ENCODE peak calls at places on chromosomes 1 and 21, in four cellular contexts. One of them, this sample, is unnamed.

GRCh38 chr1:109814993-109815786 is 51.5 kb upstream of the EPS8L3 start:
- DNase-seq in IMR-90: no peak
- DNase-seq in suprapubic skin: no peak
- DNase-seq in tibial nerve: no peak
- DNase-seq in this sample: no peak

GRCh38 chr1:36034692-36035091 is 49.2 kb upstream of the TEKT2 start:
- DNase-seq in tibial nerve: no peak
- DNase-seq in suprapubic skin: no peak
- DNase-seq in IMR-90: peak; percentile 75
- DNase-seq in this sample: no peak

GRCh38 chr1:224205438-224205840 is 22.4 kb downstream of the DEGS1 start:
- DNase-seq in IMR-90: peak; percentile 91
- DNase-seq in suprapubic skin: no peak
- DNase-seq in tibial nerve: no peak
- DNase-seq in this sample: no peak

GRCh38 chr1:219554109-219554508 is 58.8 kb downstream of the ZC3H11B start:
- DNase-seq in suprapubic skin: no peak
- DNase-seq in IMR-90: no peak
- DNase-seq in tibial nerve: peak; percentile 19
- DNase-seq in this sample: no peak

GRCh38 chr1:10761503-10762152 is 34.8 kb downstream of the CASZ1 start:
- DNase-seq in IMR-90: no peak
- DNase-seq in suprapubic skin: no peak
- DNase-seq in tibial nerve: no peak
- DNase-seq in this sample: no peak

GRCh38 chr1:78047131-78047530 is 1.4 kb downstream of the GIPC2 start:
- DNase-seq in tibial nerve: no peak
- DNase-seq in suprapubic skin: no peak
- DNase-seq in IMR-90: no peak
- DNase-seq in this sample: no peak

GRCh38 chr1:81574365-81574764 is 226.4 kb upstream of the ADGRL2 start:
- DNase-seq in IMR-90: no peak
- DNase-seq in suprapubic skin: no peak
- DNase-seq in tibial nerve: no peak
- DNase-seq in this sample: no peak

GRCh38 chr1:151472852-151473731 is 13.8 kb upstream of the POGZ start:
- DNase-seq in IMR-90: peak; percentile 34
- DNase-seq in suprapubic skin: no peak
- DNase-seq in tibial nerve: peak; percentile 31
- DNase-seq in this sample: peak; percentile 61

GRCh38 chr1:145963218-145964019 is 956 bp downstream of the ANKRD34A start:
- DNase-seq in tibial nerve: no peak
- DNase-seq in IMR-90: peak; percentile 85
- DNase-seq in suprapubic skin: no peak
- DNase-seq in this sample: no peak

GRCh38 chr1:151145158-151146071 is 1.0 kb downstream of the SEMA6C start:
- DNase-seq in IMR-90: no peak
- DNase-seq in suprapubic skin: no peak
- DNase-seq in tibial nerve: peak; percentile 26
- DNase-seq in this sample: no peak

GRCh38 chr21:45992311-45993209 is 11.0 kb downstream of the COL6A1 start:
- DNase-seq in IMR-90: no peak
- DNase-seq in tibial nerve: no peak
- DNase-seq in suprapubic skin: peak; percentile 62
- DNase-seq in this sample: peak; percentile 8

GRCh38 chr1:196209265-196209664 is 399.0 kb downstream of the KCNT2 start:
- DNase-seq in tibial nerve: no peak
- DNase-seq in suprapubic skin: no peak
- DNase-seq in IMR-90: no peak
- DNase-seq in this sample: no peak

GRCh38 chr1:7207875-7208646 is 422.8 kb downstream of the CAMTA1 start:
- DNase-seq in tibial nerve: no peak
- DNase-seq in IMR-90: peak; percentile 73
- DNase-seq in suprapubic skin: no peak
- DNase-seq in this sample: peak; percentile 77

GRCh38 chr1:239891621-239892358 is 199.9 kb upstream of the FMN2 start:
- DNase-seq in suprapubic skin: no peak
- DNase-seq in tibial nerve: no peak
- DNase-seq in IMR-90: no peak
- DNase-seq in this sample: no peak

GRCh38 chr1:162689745-162690671 is 57.7 kb downstream of the DDR2 start:
- DNase-seq in IMR-90: peak; percentile 36
- DNase-seq in tibial nerve: no peak
- DNase-seq in suprapubic skin: no peak
- DNase-seq in this sample: peak; percentile 81

GRCh38 chr21:30605968-30606367 is 5.1 kb downstream of the KRTAP22-1 start:
- DNase-seq in suprapubic skin: no peak
- DNase-seq in IMR-90: no peak
- DNase-seq in tibial nerve: no peak
- DNase-seq in this sample: no peak

GRCh38 chr1:46370214-46370633 is 23.9 kb upstream of the FAAH start:
- DNase-seq in IMR-90: peak; percentile 45
- DNase-seq in suprapubic skin: no peak
- DNase-seq in tibial nerve: no peak
- DNase-seq in this sample: no peak

GRCh38 chr1:202143011-202143767 is 1.3 kb downstream of the ARL8A start:
- DNase-seq in suprapubic skin: no peak
- DNase-seq in IMR-90: no peak
- DNase-seq in tibial nerve: peak; percentile 43
- DNase-seq in this sample: peak; percentile 89

GRCh38 chr1:31786366-31787060 is 22.4 kb upstream of the ADGRB2 start:
- DNase-seq in suprapubic skin: peak; percentile 58
- DNase-seq in tibial nerve: no peak
- DNase-seq in IMR-90: no peak
- DNase-seq in this sample: peak; percentile 42

GRCh38 chr1:36735436-36735835 is 252.7 kb upstream of the CSF3R start:
- DNase-seq in tibial nerve: no peak
- DNase-seq in IMR-90: no peak
- DNase-seq in suprapubic skin: no peak
- DNase-seq in this sample: no peak

GRCh38 chr1:68815632-68816031 is 318.8 kb upstream of the DEPDC1 start:
- DNase-seq in tibial nerve: no peak
- DNase-seq in IMR-90: no peak
- DNase-seq in suprapubic skin: no peak
- DNase-seq in this sample: no peak

GRCh38 chr1:183040600-183040999 is 17.4 kb downstream of the LAMC1 start:
- DNase-seq in tibial nerve: no peak
- DNase-seq in suprapubic skin: no peak
- DNase-seq in IMR-90: no peak
- DNase-seq in this sample: no peak

GRCh38 chr1:66312316-66312715 is 221.6 kb upstream of the SGIP1 start:
- DNase-seq in suprapubic skin: no peak
- DNase-seq in IMR-90: no peak
- DNase-seq in tibial nerve: no peak
- DNase-seq in this sample: no peak

GRCh38 chr21:41665766-41666595 is 100.9 kb downstream of the RIPK4 start:
- DNase-seq in suprapubic skin: peak; percentile 68
- DNase-seq in IMR-90: no peak
- DNase-seq in tibial nerve: no peak
- DNase-seq in this sample: no peak

GRCh38 chr1:89871768-89872473 is 51.1 kb downstream of the LRRC8D start:
- DNase-seq in tibial nerve: no peak
- DNase-seq in suprapubic skin: no peak
- DNase-seq in IMR-90: no peak
- DNase-seq in this sample: no peak

GRCh38 chr1:177566495-177566894 is 395.7 kb downstream of the BRINP2 start:
- DNase-seq in suprapubic skin: no peak
- DNase-seq in tibial nerve: no peak
- DNase-seq in IMR-90: no peak
- DNase-seq in this sample: peak; percentile 61

GRCh38 chr1:12184008-12184681 is 17.4 kb downstream of the TNFRSF1B start:
- DNase-seq in suprapubic skin: peak; percentile 91
- DNase-seq in IMR-90: peak; percentile 85
- DNase-seq in tibial nerve: peak; percentile 67
- DNase-seq in this sample: peak; percentile 74

GRCh38 chr1:15094056-15094455 is 59.5 kb upstream of the TMEM51 start:
- DNase-seq in suprapubic skin: no peak
- DNase-seq in tibial nerve: no peak
- DNase-seq in IMR-90: no peak
- DNase-seq in this sample: no peak

GRCh38 chr1:15089244-15089992 is 64.1 kb upstream of the TMEM51 start:
- DNase-seq in IMR-90: no peak
- DNase-seq in tibial nerve: no peak
- DNase-seq in suprapubic skin: no peak
- DNase-seq in this sample: no peak

GRCh38 chr1:15088146-15089025 is 65.2 kb upstream of the TMEM51 start:
- DNase-seq in tibial nerve: no peak
- DNase-seq in suprapubic skin: no peak
- DNase-seq in IMR-90: peak; percentile 24
- DNase-seq in this sample: no peak

GRCh38 chr1:15094719-15095491 is 58.6 kb upstream of the TMEM51 start:
- DNase-seq in IMR-90: no peak
- DNase-seq in suprapubic skin: no peak
- DNase-seq in tibial nerve: no peak
- DNase-seq in this sample: no peak

DNA sequence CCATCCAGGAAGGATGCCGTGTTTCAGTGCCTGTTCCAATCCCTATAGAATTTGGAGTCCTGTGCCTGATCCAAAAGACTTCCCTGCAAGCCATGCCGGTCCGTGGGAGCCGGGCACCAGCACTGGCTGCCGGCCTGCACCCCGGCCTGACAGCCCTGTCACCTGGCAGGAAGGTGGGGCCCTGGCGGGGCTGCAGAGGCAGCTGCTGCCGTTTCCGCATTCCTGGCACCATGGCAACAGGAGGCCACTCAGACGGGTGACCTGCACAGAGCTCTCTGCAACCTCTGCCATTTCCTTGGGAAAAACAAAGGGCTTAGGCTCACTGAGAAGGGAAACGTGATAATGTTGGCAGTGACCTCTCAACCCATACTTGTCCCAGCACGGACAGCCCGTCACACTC is 63.2 kb upstream of the TMEM51 start:
- DNase-seq in tibial nerve: no peak
- DNase-seq in suprapubic skin: no peak
- DNase-seq in IMR-90: no peak
- DNase-seq in this sample: no peak
- H3K4me3 ChIP-seq in tibial nerve: no peak overlapping the region
- H3K4me3 ChIP-seq in suprapubic skin: no peak overlapping the region
- H3K4me3 ChIP-seq in IMR-90: no peak overlapping the region
- H3K4me3 ChIP-seq in this sample: no peak overlapping the region

GRCh38 chr1:236289492-236290131 is 7.9 kb upstream of the ERO1B start:
- DNase-seq in suprapubic skin: no peak
- DNase-seq in IMR-90: no peak
- DNase-seq in tibial nerve: no peak
- DNase-seq in this sample: no peak
- H3K27ac ChIP-seq in suprapubic skin: no peak overlapping the region
- H3K27ac ChIP-seq in IMR-90: no peak overlapping the region
- H3K27ac ChIP-seq in tibial nerve: no peak overlapping the region
- H3K27ac ChIP-seq in this sample: no peak overlapping the region

DNA sequence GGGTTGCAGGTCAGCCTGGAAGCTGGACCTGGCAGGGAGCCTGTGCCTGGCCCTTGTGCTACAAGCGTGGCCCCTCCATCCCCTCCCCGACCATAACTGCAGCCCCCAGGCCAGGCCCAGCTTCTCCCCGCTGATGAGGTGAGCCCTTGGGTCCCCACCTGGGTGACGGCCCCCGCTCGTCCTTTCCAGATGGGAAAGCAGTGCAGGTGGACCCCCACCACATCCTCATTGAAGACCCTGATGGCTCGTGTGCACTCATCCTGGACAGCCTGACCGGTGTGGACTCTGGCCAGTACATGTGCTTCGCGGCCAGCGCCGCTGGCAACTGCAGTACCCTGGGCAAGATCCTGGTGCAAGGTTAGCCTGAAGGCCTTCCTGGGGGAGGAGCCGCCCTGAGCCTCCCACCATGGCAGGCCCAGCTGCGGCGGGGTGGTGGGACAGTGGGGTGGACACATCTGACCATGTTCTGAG is 56.9 kb downstream of the TRIM11 start:
- DNase-seq in IMR-90: no peak
- DNase-seq in tibial nerve: no peak
- DNase-seq in suprapubic skin: peak; percentile 51
- DNase-seq in this sample: peak; percentile 42
- H3K9me3 ChIP-seq in IMR-90: peaks cover 1% of the 10 kb centered on the region
- H3K9me3 ChIP-seq in tibial nerve: no peaks in the 10 kb centered on the region
- H3K9me3 ChIP-seq in suprapubic skin: no peaks in the 10 kb centered on the region
- H3K9me3 ChIP-seq in this sample: no peaks in the 10 kb centered on the region

DNA sequence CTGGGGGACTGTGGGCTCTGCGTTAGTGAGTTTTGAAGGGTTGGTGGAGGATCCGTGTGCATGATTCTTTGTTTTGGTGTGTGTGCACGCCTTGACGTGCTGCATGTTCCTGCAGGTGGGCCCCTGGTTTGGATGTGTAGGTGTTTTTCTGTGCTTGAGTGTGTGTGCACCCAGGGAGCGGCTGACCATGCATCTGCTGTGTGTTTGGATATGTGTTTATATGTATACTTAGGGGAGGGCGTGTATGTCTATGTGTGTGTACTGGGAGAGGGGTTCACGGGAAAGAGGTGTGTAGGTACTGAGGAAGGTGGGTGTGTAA is 1.1 kb downstream of the VANGL2 start:
- DNase-seq in tibial nerve: no peak
- DNase-seq in IMR-90: no peak
- DNase-seq in suprapubic skin: no peak
- DNase-seq in this sample: no peak
- H3K4me3 ChIP-seq in tibial nerve: peak overlapping the region; percentile 62
- H3K4me3 ChIP-seq in IMR-90: peak overlapping the region; percentile 62
- H3K4me3 ChIP-seq in suprapubic skin: peak overlapping the region; percentile 71
- H3K4me3 ChIP-seq in this sample: no peak overlapping the region

GRCh38 chr1:180168786-180169640 is 14.3 kb downstream of the QSOX1 start:
- DNase-seq in tibial nerve: no peak
- DNase-seq in suprapubic skin: peak; percentile 62
- DNase-seq in IMR-90: peak; percentile 22
- DNase-seq in this sample: peak; percentile 59
- H3K27ac ChIP-seq in tibial nerve: no peak overlapping the region
- H3K27ac ChIP-seq in suprapubic skin: peak overlapping the region; percentile 60
- H3K27ac ChIP-seq in IMR-90: no peak overlapping the region
- H3K27ac ChIP-seq in this sample: no peak overlapping the region

GRCh38 chr1:2567083-2567679 is 11.0 kb downstream of the TNFRSF14 start:
- DNase-seq in suprapubic skin: peak; percentile 63
- DNase-seq in IMR-90: no peak
- DNase-seq in tibial nerve: no peak
- DNase-seq in this sample: no peak

GRCh38 chr1:2571348-2571747 is 15.2 kb downstream of the TNFRSF14 start:
- DNase-seq in IMR-90: no peak
- DNase-seq in suprapubic skin: no peak
- DNase-seq in tibial nerve: no peak
- DNase-seq in this sample: no peak

GRCh38 chr1:2573250-2573649 is 13.3 kb upstream of the PRXL2B start:
- DNase-seq in IMR-90: no peak
- DNase-seq in suprapubic skin: no peak
- DNase-seq in tibial nerve: no peak
- DNase-seq in this sample: no peak

GRCh38 chr1:2569060-2569459 is 12.9 kb downstream of the TNFRSF14 start:
- DNase-seq in IMR-90: no peak
- DNase-seq in suprapubic skin: no peak
- DNase-seq in tibial nerve: no peak
- DNase-seq in this sample: no peak

DNA sequence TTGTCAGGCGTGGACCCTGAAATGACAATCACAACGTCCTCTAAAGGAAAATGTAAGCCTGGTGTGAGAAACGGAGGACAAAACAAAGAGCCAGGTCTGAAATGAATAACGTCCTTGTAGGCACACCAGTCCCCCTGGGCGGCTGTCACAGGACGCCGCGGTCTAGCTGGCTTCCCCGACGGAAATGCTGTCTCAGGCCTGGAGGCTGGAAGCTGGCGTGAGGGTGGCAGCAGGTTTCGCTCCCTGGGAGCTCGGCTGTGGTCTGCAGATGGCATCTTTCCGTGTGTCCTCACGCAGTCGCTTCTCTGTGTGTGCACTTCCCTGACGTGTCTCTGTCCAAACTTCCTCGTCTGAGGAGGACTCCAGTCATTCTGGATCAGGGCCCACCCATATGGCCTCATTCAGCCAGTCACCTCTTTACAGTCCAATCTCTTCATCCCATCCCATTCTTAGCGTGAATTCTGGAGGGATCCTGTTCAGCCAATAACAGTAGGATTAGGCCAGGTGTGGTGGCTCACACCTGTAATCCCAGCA is 14.2 kb downstream of the TNFRSF14 start:
- DNase-seq in suprapubic skin: no peak
- DNase-seq in IMR-90: no peak
- DNase-seq in tibial nerve: no peak
- DNase-seq in this sample: no peak
- H3K9me3 ChIP-seq in suprapubic skin: no peaks in the 10 kb centered on the region
- H3K9me3 ChIP-seq in IMR-90: peaks cover 3% of the 10 kb centered on the region
- H3K9me3 ChIP-seq in tibial nerve: no peaks in the 10 kb centered on the region
- H3K9me3 ChIP-seq in this sample: no peaks in the 10 kb centered on the region

This sample was measured in right lobe of liver.